ENCODE peak calls at places on chromosomes 16 and 17, in four cellular contexts. C, P, U and D are unnamed samples.

GRCh38 chr17:36930501-36930900 is 6.8 kb upstream of the LHX1 start:
- DNase-seq in U (no peak), C (peak), P (no peak), D (no peak)

GRCh38 chr17:74542727-74543383 is 3.1 kb downstream of the CD300C start:
- DNase-seq in C (no peak), U (no peak), P (no peak), D (no peak)

GRCh38 chr16:81838794-81839193 is 59.7 kb downstream of the PLCG2 start:
- DNase-seq in P (no peak), C (no peak), U (no peak), D (no peak)

GRCh38 chr16:76574651-76575050 is 297.4 kb downstream of the CNTNAP4 start:
- DNase-seq in U (no peak), P (no peak), C (no peak), D (peak)

GRCh38 chr16:14202697-14203096 is 131.6 kb downstream of the MRTFB start:
- DNase-seq in P (no peak), U (no peak), C (no peak), D (peak)

GRCh38 chr16:53785044-53785443 is 81.1 kb downstream of the FTO start:
- DNase-seq in C (no peak), U (no peak), P (no peak), D (no peak)

GRCh38 chr17:17156107-17156506 is 50.0 kb downstream of the PLD6 start:
- DNase-seq in P (no peak), C (no peak), U (no peak), D (no peak)

GRCh38 chr16:75116081-75116910 is at the start of gene LDHD:
- DNase-seq in C (peak), P (peak), U (peak), D (peak)

GRCh38 chr17:76153640-76154039 is 12.6 kb upstream of the FOXJ1 start:
- DNase-seq in U (no peak), P (no peak), C (peak), D (no peak)
- TF ChIP-seq CTCF in U (no peak), P (no peak), C (peak), D (peak)

DNA sequence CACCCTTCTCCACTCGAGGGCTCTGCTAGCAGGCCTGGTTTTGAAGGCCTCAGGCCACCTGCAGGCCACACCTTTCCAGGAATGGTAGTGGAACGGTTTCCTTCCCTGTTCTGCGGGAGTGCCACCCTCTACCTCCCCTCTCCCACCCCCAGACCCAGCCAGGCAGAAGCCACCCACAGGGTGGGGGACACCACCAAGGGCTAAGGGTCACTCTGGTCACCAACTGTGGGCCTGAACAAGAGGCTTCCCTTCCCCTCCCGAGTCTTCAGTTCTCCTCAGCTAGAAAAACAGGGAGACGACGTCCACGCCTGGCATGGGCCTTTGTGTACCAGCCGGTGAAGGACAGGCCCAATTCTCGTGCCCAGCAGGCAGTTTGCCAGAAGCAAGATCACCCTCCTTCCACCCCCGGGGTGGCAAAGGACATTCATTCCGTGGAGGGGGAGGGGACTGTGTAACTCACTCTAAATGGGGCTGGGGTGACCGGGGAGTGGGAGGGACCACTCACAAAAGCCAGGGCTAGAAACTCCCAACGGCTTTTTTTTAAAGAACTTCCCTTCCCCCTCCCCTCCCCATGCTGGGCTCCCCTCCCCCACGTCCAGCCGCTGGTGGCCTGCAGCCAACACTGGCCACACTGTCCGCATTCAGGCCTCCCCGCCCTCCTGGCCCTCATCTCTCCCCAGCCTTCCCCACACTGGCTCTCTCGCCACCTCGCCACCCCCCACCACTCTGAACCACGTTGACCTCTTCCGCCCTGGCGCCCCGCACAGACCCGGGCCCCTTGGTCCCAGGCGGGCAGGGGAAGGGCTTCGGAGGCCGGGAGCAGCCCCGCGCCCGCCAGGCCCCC is 7.7 kb downstream of the CBX4 start:
- DNase-seq in P (peak), C (peak), U (peak), D (peak)
- H3K4me3 ChIP-seq in P (peak), C (no peak), U (peak), D (no peak)

DNA sequence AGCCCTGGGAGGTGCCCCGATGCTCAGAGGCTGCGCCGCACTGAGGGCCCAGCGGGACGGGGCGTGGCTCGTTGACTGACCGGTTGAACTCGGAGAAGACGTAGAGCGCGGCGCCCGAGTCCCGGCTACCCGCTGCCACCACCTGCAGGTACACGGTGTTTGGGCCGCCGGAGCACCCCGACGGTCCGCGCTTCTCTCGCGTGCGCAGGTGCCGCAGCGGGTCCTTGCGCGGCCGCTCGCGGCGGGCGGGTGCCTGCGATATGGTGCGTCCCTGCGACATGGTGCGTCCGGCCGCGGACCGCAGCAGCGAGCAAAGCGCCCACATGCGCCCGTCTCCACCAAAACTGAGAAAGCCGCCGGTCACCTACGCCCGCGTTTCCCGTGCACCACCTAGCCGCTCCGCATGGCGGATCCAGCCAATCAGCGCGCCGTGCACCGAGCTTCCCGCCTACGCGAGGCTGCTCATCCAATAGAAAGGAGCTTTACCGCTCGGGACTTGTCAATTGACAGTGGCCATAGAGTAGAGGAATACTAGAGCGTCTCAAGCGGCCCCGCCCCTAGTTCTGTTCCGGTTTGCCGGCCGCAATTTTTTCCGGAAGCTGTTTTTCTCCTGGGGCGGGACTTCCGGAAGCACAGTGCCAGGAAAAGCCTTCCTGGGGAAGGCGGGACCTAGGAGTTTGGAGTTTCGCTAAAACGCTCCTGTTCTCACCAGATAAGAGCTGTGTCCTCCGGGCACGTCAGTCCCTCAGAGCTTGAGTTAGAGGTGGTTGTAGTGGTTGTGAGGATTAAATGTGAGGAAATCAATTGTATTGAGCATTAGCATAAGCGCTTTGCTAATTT is at the start of gene ELAC2:
- DNase-seq in P (peak), C (peak), U (peak), D (peak)
- TF ChIP-seq CTCF in P (peak), C (peak), U (no peak), D (peak)

DNA sequence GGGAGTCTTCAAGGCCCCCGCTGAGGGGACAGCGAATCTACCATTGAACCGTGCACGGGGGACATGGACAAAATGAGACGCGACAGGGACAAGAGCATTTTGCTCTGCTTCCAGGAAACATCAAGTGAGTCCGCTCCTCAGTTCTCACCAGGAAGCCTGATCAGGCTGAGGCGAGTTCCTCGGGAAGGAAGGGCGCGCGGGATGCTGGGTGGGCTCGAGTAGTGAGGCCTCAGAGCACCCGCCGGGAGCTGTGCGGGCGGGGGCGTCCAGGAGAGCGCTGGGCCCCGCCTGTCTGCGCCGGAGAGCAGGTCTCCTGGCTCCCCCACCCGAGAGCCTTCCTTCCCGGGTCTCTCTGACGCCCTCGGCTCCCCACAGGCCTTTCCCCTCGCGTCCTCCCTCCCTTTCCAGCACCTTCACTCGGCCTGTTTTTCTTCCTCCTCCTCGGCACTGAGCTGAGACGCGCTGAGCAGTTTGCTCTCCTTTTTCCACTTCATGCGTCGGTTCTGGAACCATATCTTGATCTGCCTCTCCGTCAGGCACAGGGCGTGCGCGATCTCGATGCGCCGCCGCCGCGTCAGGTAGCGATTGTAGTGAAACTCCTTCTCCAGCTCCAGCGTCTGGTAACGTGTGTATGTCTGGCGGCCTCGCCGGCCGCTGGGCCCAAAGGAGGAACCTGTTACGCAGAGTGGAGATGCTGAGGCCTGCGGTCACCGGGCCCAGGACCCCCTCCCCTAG is 2.6 kb upstream of the HOXB5 start:
- DNase-seq in C (peak), U (no peak), P (no peak), D (peak)
- H3K4me3 ChIP-seq in C (no peak), U (peak), P (peak), D (no peak)

GRCh38 chr16:30870904-30871303 is 23.0 kb downstream of the BCL7C start:
- DNase-seq in U (no peak), C (no peak), P (no peak), D (no peak)

GRCh38 chr16:30866031-30866430 is 27.8 kb downstream of the BCL7C start:
- DNase-seq in U (no peak), C (no peak), P (no peak), D (no peak)

DNA sequence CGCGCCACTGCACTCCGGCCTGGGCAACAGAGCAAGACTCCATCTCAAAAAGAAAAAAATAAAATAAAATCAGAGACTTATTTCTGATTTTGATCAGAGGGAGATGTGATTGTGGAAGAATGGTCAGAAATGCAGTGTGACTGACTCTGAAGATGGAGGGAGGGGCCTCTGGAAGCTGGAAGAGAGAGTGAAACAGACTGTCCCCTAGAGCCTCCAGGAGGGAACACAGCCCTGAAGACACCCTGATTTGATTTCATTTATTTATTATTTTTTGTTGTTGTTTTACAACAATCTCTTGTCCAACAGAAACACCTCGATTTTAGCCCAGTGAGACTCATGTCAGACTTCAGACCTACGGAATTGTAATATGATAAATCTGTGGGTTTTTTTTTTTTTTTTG is 26.1 kb downstream of the BCL7C start:
- DNase-seq in C (no peak), U (no peak), P (no peak), D (peak)
- TF ChIP-seq CTCF in C (peak), U (no peak), P (no peak), D (peak)